ENCODE peak calls at places on chromosomes 2 and 18, in ten cellular contexts. O, S, F, J, U, N, Q, E, V and G are unnamed samples.

GRCh38 chr18:25517881-25518715 is 166.1 kb upstream of the ZNF521 start:
- DNase-seq in O (no peak), S (peak), F (no peak), J (no peak), U (no peak), N (no peak), Q (no peak), E (no peak), V (no peak), G (no peak)

GRCh38 chr2:63846487-63846886 is 4.8 kb downstream of the UGP2 start:
- DNase-seq in O (no peak), S (no peak), F (no peak), J (no peak), U (peak), N (no peak), Q (no peak), E (no peak), V (no peak), G (no peak)

GRCh38 chr18:8724452-8724851 is 19.1 kb downstream of the MTCL1 start:
- DNase-seq in O (no peak), S (no peak), F (no peak), J (no peak), U (no peak), N (no peak), Q (no peak), E (no peak), V (no peak), G (no peak)

GRCh38 chr2:20181761-20182160 is 43.2 kb downstream of the SDC1 start:
- DNase-seq in O (no peak), S (no peak), F (no peak), J (no peak), U (no peak), N (no peak), Q (peak), E (no peak), V (no peak), G (no peak)

GRCh38 chr2:75640621-75641121 is 5.9 kb upstream of the MRPL19 start:
- DNase-seq in O (peak), S (peak), F (no peak), J (peak), U (peak), N (peak), Q (peak), E (peak), V (no peak), G (peak)

GRCh38 chr2:45067859-45068642 is 58.8 kb upstream of the SIX2 start:
- DNase-seq in O (peak), S (no peak), F (no peak), J (no peak), U (no peak), N (no peak), Q (no peak), E (no peak), V (no peak), G (no peak)

GRCh38 chr18:51182824-51183223 is 14.7 kb downstream of the MEX3C start:
- DNase-seq in O (no peak), S (no peak), F (no peak), J (no peak), U (no peak), N (no peak), Q (no peak), E (no peak), V (no peak), G (no peak)

GRCh38 chr2:63023444-63023843 is 27.2 kb upstream of the OTX1 start:
- DNase-seq in O (peak), S (peak), F (no peak), J (no peak), U (peak), N (no peak), Q (no peak), E (peak), V (peak), G (peak)

GRCh38 chr2:19435815-19436214 is 77.4 kb upstream of the OSR1 start:
- DNase-seq in O (peak), S (no peak), F (no peak), J (no peak), U (no peak), N (no peak), Q (no peak), E (no peak), V (no peak), G (no peak)

GRCh38 chr18:56173542-56174220 is 464.7 kb downstream of the TXNL1 start:
- DNase-seq in O (no peak), S (no peak), F (no peak), J (no peak), U (no peak), N (no peak), Q (no peak), E (no peak), V (no peak), G (no peak)

GRCh38 chr2:175074478-175074877 is 69.3 kb upstream of the CHN1 start:
- DNase-seq in O (no peak), S (no peak), F (no peak), J (no peak), U (no peak), N (no peak), Q (no peak), E (no peak), V (no peak), G (no peak)

GRCh38 chr2:61727746-61728145 is 126.1 kb downstream of the FAM161A start:
- DNase-seq in O (peak), S (no peak), F (no peak), J (no peak), U (no peak), N (no peak), Q (no peak), E (no peak), V (no peak), G (peak)

GRCh38 chr2:222561817-222562424 is 94.0 kb downstream of the FARSB start:
- DNase-seq in O (peak), S (peak), F (no peak), J (peak), U (peak), N (no peak), Q (peak), E (peak), V (peak), G (peak)

GRCh38 chr18:62485684-62486083 is 37.1 kb upstream of the ZCCHC2 start:
- DNase-seq in O (peak), S (peak), F (peak), J (no peak), U (no peak), N (no peak), Q (no peak), E (no peak), V (no peak), G (peak)

GRCh38 chr2:74191596-74192380 is 6.6 kb upstream of the MTHFD2 start:
- DNase-seq in O (no peak), S (no peak), F (no peak), J (peak), U (no peak), N (no peak), Q (no peak), E (no peak), V (no peak), G (no peak)

GRCh38 chr2:54557601-54558187 is 101.6 kb downstream of the SPTBN1 start:
- DNase-seq in O (peak), S (peak), F (no peak), J (peak), U (peak), N (peak), Q (peak), E (peak), V (peak), G (no peak)

GRCh38 chr18:27823053-27823452 is 353.9 kb downstream of the CDH2 start:
- DNase-seq in O (no peak), S (no peak), F (no peak), J (no peak), U (no peak), N (no peak), Q (no peak), E (no peak), V (no peak), G (no peak)

GRCh38 chr18:61572871-61573270 is 239.6 kb downstream of the CDH20 start:
- DNase-seq in O (peak), S (no peak), F (no peak), J (no peak), U (no peak), N (no peak), Q (no peak), E (no peak), V (no peak), G (no peak)

GRCh38 chr2:28364611-28365010 is 28.0 kb upstream of the FOSL2 start:
- DNase-seq in O (no peak), S (no peak), F (no peak), J (no peak), U (no peak), N (no peak), Q (no peak), E (no peak), V (no peak), G (peak)

GRCh38 chr18:22285299-22286140 is 116.1 kb downstream of the GATA6 start:
- DNase-seq in O (no peak), S (no peak), F (no peak), J (peak), U (no peak), N (no peak), Q (no peak), E (no peak), V (no peak), G (no peak)

GRCh38 chr2:54763636-54764291 is 40.3 kb downstream of the EML6 start:
- DNase-seq in O (no peak), S (no peak), F (no peak), J (no peak), U (no peak), N (no peak), Q (no peak), E (peak), V (no peak), G (no peak)